ENCODE peak calls at places on chromosomes 6 and 20, in nine cellular contexts. R, I, X, W, C, P, K, U and J are unnamed samples.

GRCh38 chr6:44219053-44219814 is 2.5 kb downstream of the MYMX start:
- DNase-seq in R (peak), I (no peak), X (peak), W (no peak), C (peak), P (no peak), K (peak), U (peak), J (peak)

GRCh38 chr6:2731281-2731909 is 19.3 kb downstream of the MYLK4 start:
- DNase-seq in R (no peak), I (peak), X (no peak), W (no peak), C (no peak), P (no peak), K (no peak), U (no peak), J (no peak)

GRCh38 chr6:165110871-165111270 is 198.5 kb downstream of the C6orf118 start:
- DNase-seq in R (no peak), I (no peak), X (no peak), W (no peak), C (no peak), P (no peak), K (no peak), U (no peak), J (no peak)

GRCh38 chr20:32626859-32627636 is 41.9 kb upstream of the NOL4L start:
- DNase-seq in R (no peak), I (no peak), X (no peak), W (no peak), C (no peak), P (no peak), K (no peak), U (no peak), J (peak)

GRCh38 chr6:85354761-85355618 is 94.9 kb upstream of the NT5E start:
- DNase-seq in R (peak), I (peak), X (peak), W (peak), C (peak), P (peak), K (peak), U (peak), J (peak)

GRCh38 chr6:82143041-82143481 is 104.5 kb downstream of the IBTK start:
- DNase-seq in R (no peak), I (no peak), X (peak), W (no peak), C (no peak), P (no peak), K (no peak), U (no peak), J (no peak)

GRCh38 chr6:43940393-43941087 is 170.5 kb downstream of the VEGFA start:
- DNase-seq in R (peak), I (no peak), X (no peak), W (no peak), C (no peak), P (no peak), K (no peak), U (no peak), J (no peak)

GRCh38 chr6:43263314-43264178 is 20.3 kb downstream of the TTBK1 start:
- DNase-seq in R (peak), I (peak), X (peak), W (peak), C (peak), P (peak), K (peak), U (peak), J (peak)

GRCh38 chr6:114446342-114446741 is 103.5 kb upstream of the HS3ST5 start:
- DNase-seq in R (no peak), I (no peak), X (no peak), W (no peak), C (no peak), P (no peak), K (no peak), U (no peak), J (no peak)

GRCh38 chr6:7194657-7195056 is 86.9 kb downstream of the RREB1 start:
- DNase-seq in R (no peak), I (no peak), X (no peak), W (no peak), C (no peak), P (no peak), K (no peak), U (no peak), J (no peak)

GRCh38 chr20:24590193-24590982 is 121.0 kb downstream of the SYNDIG1 start:
- DNase-seq in R (peak), I (no peak), X (no peak), W (no peak), C (no peak), P (no peak), K (no peak), U (no peak), J (no peak)

GRCh38 chr20:24798930-24799705 is 150.0 kb upstream of the CST7 start:
- DNase-seq in R (no peak), I (no peak), X (no peak), W (no peak), C (no peak), P (no peak), K (peak), U (no peak), J (no peak)

GRCh38 chr6:168709440-168709839 is 268.5 kb downstream of the SMOC2 start:
- DNase-seq in R (no peak), I (no peak), X (no peak), W (no peak), C (no peak), P (no peak), K (no peak), U (no peak), J (no peak)

GRCh38 chr6:126040826-126041225 is 54.5 kb downstream of the TRMT11 start:
- DNase-seq in R (no peak), I (peak), X (peak), W (no peak), C (no peak), P (no peak), K (peak), U (no peak), J (no peak)

GRCh38 chr20:44033344-44033743 is 118.7 kb downstream of the TOX2 start:
- DNase-seq in R (peak), I (no peak), X (peak), W (no peak), C (no peak), P (no peak), K (peak), U (peak), J (no peak)

GRCh38 chr6:45569210-45569945 is 191.6 kb upstream of the SUPT3H start:
- DNase-seq in R (no peak), I (peak), X (no peak), W (no peak), C (no peak), P (no peak), K (no peak), U (no peak), J (no peak)

GRCh38 chr6:5517781-5518180 is 256.5 kb downstream of the FARS2 start:
- DNase-seq in R (no peak), I (no peak), X (no peak), W (no peak), C (no peak), P (no peak), K (no peak), U (no peak), J (no peak)

GRCh38 chr6:156957931-156958547 is 180.9 kb downstream of the ARID1B start:
- DNase-seq in R (no peak), I (no peak), X (peak), W (no peak), C (no peak), P (no peak), K (no peak), U (no peak), J (no peak)